ENCODE peak calls at places on chromosomes 6 and 20, in eight cellular contexts. One of them, this sample, is unnamed.

GRCh38 chr6:9121551-9121950 is 686.2 kb upstream of the SLC35B3 start:
- DNase-seq in kidney: no peak
- DNase-seq in nephron progenitor cell: no peak
- DNase-seq in stomach: no peak
- DNase-seq in retinal pigment epithelial cell: no peak
- DNase-seq in left lung: no peak
- DNase-seq in PC-3: no peak
- DNase-seq in CD4-positive, alpha-beta T cell: no peak
- DNase-seq in this sample: no peak

GRCh38 chr6:1426416-1426815 is 37.0 kb downstream of the FOXF2 start:
- DNase-seq in left lung: no peak
- DNase-seq in PC-3: no peak
- DNase-seq in nephron progenitor cell: no peak
- DNase-seq in CD4-positive, alpha-beta T cell: no peak
- DNase-seq in retinal pigment epithelial cell: no peak
- DNase-seq in kidney: no peak
- DNase-seq in stomach: no peak
- DNase-seq in this sample: no peak

GRCh38 chr6:95517004-95517403 is 60.3 kb upstream of the MANEA start:
- DNase-seq in kidney: no peak
- DNase-seq in left lung: no peak
- DNase-seq in nephron progenitor cell: no peak
- DNase-seq in stomach: no peak
- DNase-seq in retinal pigment epithelial cell: no peak
- DNase-seq in PC-3: no peak
- DNase-seq in CD4-positive, alpha-beta T cell: no peak
- DNase-seq in this sample: no peak

GRCh38 chr20:48957053-48957481 is 35.6 kb downstream of the ARFGEF2 start:
- DNase-seq in kidney: no peak
- DNase-seq in PC-3: no peak
- DNase-seq in left lung: no peak
- DNase-seq in CD4-positive, alpha-beta T cell: no peak
- DNase-seq in stomach: no peak
- DNase-seq in nephron progenitor cell: no peak
- DNase-seq in retinal pigment epithelial cell: no peak
- DNase-seq in this sample: no peak

GRCh38 chr6:50128420-50129005 is 78.8 kb upstream of the DEFB112 start:
- DNase-seq in left lung: no peak
- DNase-seq in retinal pigment epithelial cell: no peak
- DNase-seq in CD4-positive, alpha-beta T cell: no peak
- DNase-seq in nephron progenitor cell: no peak
- DNase-seq in PC-3: peak
- DNase-seq in kidney: no peak
- DNase-seq in stomach: no peak
- DNase-seq in this sample: no peak

GRCh38 chr6:43147691-43148477 is 23.2 kb upstream of the SRF start:
- DNase-seq in nephron progenitor cell: no peak
- DNase-seq in left lung: no peak
- DNase-seq in retinal pigment epithelial cell: no peak
- DNase-seq in PC-3: no peak
- DNase-seq in stomach: no peak
- DNase-seq in CD4-positive, alpha-beta T cell: no peak
- DNase-seq in kidney: no peak
- DNase-seq in this sample: no peak

GRCh38 chr20:15842872-15843271 is 730.4 kb downstream of the KIF16B start:
- DNase-seq in CD4-positive, alpha-beta T cell: no peak
- DNase-seq in nephron progenitor cell: no peak
- DNase-seq in retinal pigment epithelial cell: no peak
- DNase-seq in PC-3: peak
- DNase-seq in kidney: no peak
- DNase-seq in stomach: no peak
- DNase-seq in left lung: no peak
- DNase-seq in this sample: no peak

GRCh38 chr6:140230282-140230681 is 855.8 kb upstream of the CITED2 start:
- DNase-seq in kidney: peak
- DNase-seq in left lung: peak
- DNase-seq in CD4-positive, alpha-beta T cell: no peak
- DNase-seq in PC-3: peak
- DNase-seq in retinal pigment epithelial cell: no peak
- DNase-seq in stomach: no peak
- DNase-seq in nephron progenitor cell: no peak
- DNase-seq in this sample: no peak

GRCh38 chr20:37741055-37741454 is 47.2 kb downstream of the CTNNBL1 start:
- DNase-seq in CD4-positive, alpha-beta T cell: no peak
- DNase-seq in stomach: no peak
- DNase-seq in retinal pigment epithelial cell: no peak
- DNase-seq in nephron progenitor cell: no peak
- DNase-seq in left lung: no peak
- DNase-seq in PC-3: peak
- DNase-seq in kidney: no peak
- DNase-seq in this sample: no peak

GRCh38 chr20:50788868-50789125 is 6.1 kb upstream of the BCAS4 start:
- DNase-seq in nephron progenitor cell: no peak
- DNase-seq in left lung: no peak
- DNase-seq in stomach: no peak
- DNase-seq in CD4-positive, alpha-beta T cell: no peak
- DNase-seq in PC-3: no peak
- DNase-seq in kidney: peak
- DNase-seq in retinal pigment epithelial cell: no peak
- DNase-seq in this sample: no peak

GRCh38 chr6:158760618-158761250 is 58.4 kb downstream of the EZR start:
- DNase-seq in kidney: no peak
- DNase-seq in CD4-positive, alpha-beta T cell: no peak
- DNase-seq in retinal pigment epithelial cell: no peak
- DNase-seq in stomach: no peak
- DNase-seq in left lung: no peak
- DNase-seq in nephron progenitor cell: no peak
- DNase-seq in PC-3: no peak
- DNase-seq in this sample: no peak

GRCh38 chr6:161374971-161375873 is 101.4 kb upstream of the AGPAT4 start:
- DNase-seq in kidney: peak
- DNase-seq in retinal pigment epithelial cell: no peak
- DNase-seq in CD4-positive, alpha-beta T cell: no peak
- DNase-seq in left lung: peak
- DNase-seq in stomach: peak
- DNase-seq in PC-3: peak
- DNase-seq in nephron progenitor cell: peak
- DNase-seq in this sample: peak

GRCh38 chr6:113873043-113873667 is 16.0 kb downstream of the MARCKS start:
- DNase-seq in left lung: peak
- DNase-seq in stomach: peak
- DNase-seq in retinal pigment epithelial cell: no peak
- DNase-seq in CD4-positive, alpha-beta T cell: no peak
- DNase-seq in PC-3: no peak
- DNase-seq in nephron progenitor cell: no peak
- DNase-seq in kidney: peak
- DNase-seq in this sample: no peak

GRCh38 chr6:134840086-134840485 is 109.8 kb downstream of the ALDH8A1 start:
- DNase-seq in PC-3: no peak
- DNase-seq in CD4-positive, alpha-beta T cell: no peak
- DNase-seq in kidney: no peak
- DNase-seq in left lung: no peak
- DNase-seq in nephron progenitor cell: no peak
- DNase-seq in stomach: no peak
- DNase-seq in retinal pigment epithelial cell: no peak
- DNase-seq in this sample: no peak

GRCh38 chr20:38241201-38241600 is 19.3 kb downstream of the KIAA1755 start:
- DNase-seq in PC-3: no peak
- DNase-seq in retinal pigment epithelial cell: no peak
- DNase-seq in left lung: no peak
- DNase-seq in nephron progenitor cell: no peak
- DNase-seq in kidney: no peak
- DNase-seq in stomach: no peak
- DNase-seq in CD4-positive, alpha-beta T cell: no peak
- DNase-seq in this sample: no peak

GRCh38 chr20:39676857-39677351 is 714.8 kb downstream of the DHX35 start:
- DNase-seq in stomach: no peak
- DNase-seq in PC-3: no peak
- DNase-seq in retinal pigment epithelial cell: no peak
- DNase-seq in nephron progenitor cell: no peak
- DNase-seq in kidney: no peak
- DNase-seq in left lung: no peak
- DNase-seq in CD4-positive, alpha-beta T cell: no peak
- DNase-seq in this sample: no peak

GRCh38 chr6:158817298-158818007 is 1.7 kb downstream of the EZR start:
- DNase-seq in PC-3: no peak
- DNase-seq in CD4-positive, alpha-beta T cell: peak
- DNase-seq in left lung: peak
- DNase-seq in stomach: peak
- DNase-seq in kidney: no peak
- DNase-seq in nephron progenitor cell: peak
- DNase-seq in retinal pigment epithelial cell: no peak
- DNase-seq in this sample: peak

GRCh38 chr6:126919947-126920346 is 198.5 kb upstream of the RSPO3 start:
- DNase-seq in kidney: no peak
- DNase-seq in nephron progenitor cell: no peak
- DNase-seq in left lung: no peak
- DNase-seq in PC-3: peak
- DNase-seq in retinal pigment epithelial cell: peak
- DNase-seq in CD4-positive, alpha-beta T cell: no peak
- DNase-seq in stomach: no peak
- DNase-seq in this sample: no peak

GRCh38 chr6:128727500-128727899 is 155.4 kb upstream of the LAMA2 start:
- DNase-seq in CD4-positive, alpha-beta T cell: no peak
- DNase-seq in PC-3: no peak
- DNase-seq in kidney: no peak
- DNase-seq in left lung: no peak
- DNase-seq in stomach: no peak
- DNase-seq in retinal pigment epithelial cell: no peak
- DNase-seq in nephron progenitor cell: no peak
- DNase-seq in this sample: no peak

GRCh38 chr6:128724738-128725137 is 158.2 kb upstream of the LAMA2 start:
- DNase-seq in kidney: no peak
- DNase-seq in retinal pigment epithelial cell: no peak
- DNase-seq in nephron progenitor cell: no peak
- DNase-seq in PC-3: no peak
- DNase-seq in stomach: no peak
- DNase-seq in CD4-positive, alpha-beta T cell: no peak
- DNase-seq in left lung: no peak
- DNase-seq in this sample: no peak

GRCh38 chr6:128723667-128724066 is 159.3 kb upstream of the LAMA2 start:
- DNase-seq in kidney: no peak
- DNase-seq in nephron progenitor cell: no peak
- DNase-seq in retinal pigment epithelial cell: no peak
- DNase-seq in stomach: no peak
- DNase-seq in left lung: no peak
- DNase-seq in PC-3: peak
- DNase-seq in CD4-positive, alpha-beta T cell: no peak
- DNase-seq in this sample: no peak

GRCh38 chr6:128720891-128721290 is 162.0 kb upstream of the LAMA2 start:
- DNase-seq in nephron progenitor cell: no peak
- DNase-seq in retinal pigment epithelial cell: no peak
- DNase-seq in PC-3: no peak
- DNase-seq in left lung: no peak
- DNase-seq in CD4-positive, alpha-beta T cell: no peak
- DNase-seq in kidney: no peak
- DNase-seq in stomach: no peak
- DNase-seq in this sample: no peak

GRCh38 chr6:128725271-128726233 is 157.4 kb upstream of the LAMA2 start:
- DNase-seq in nephron progenitor cell: peak
- DNase-seq in retinal pigment epithelial cell: peak
- DNase-seq in CD4-positive, alpha-beta T cell: no peak
- DNase-seq in PC-3: peak
- DNase-seq in stomach: no peak
- DNase-seq in left lung: no peak
- DNase-seq in kidney: no peak
- DNase-seq in this sample: no peak
- TF ChIP-seq CTCF in nephron progenitor cell: peak
- TF ChIP-seq CTCF in retinal pigment epithelial cell: peak
- TF ChIP-seq CTCF in CD4-positive, alpha-beta T cell: peak
- TF ChIP-seq CTCF in PC-3: peak
- TF ChIP-seq CTCF in stomach: no peak
- TF ChIP-seq CTCF in left lung: peak
- TF ChIP-seq CTCF in kidney: peak
- TF ChIP-seq CTCF in this sample: peak

GRCh38 chr6:88895911-88896310 is 67.5 kb downstream of the RNGTT start:
- DNase-seq in retinal pigment epithelial cell: no peak
- DNase-seq in CD4-positive, alpha-beta T cell: no peak
- DNase-seq in nephron progenitor cell: no peak
- DNase-seq in stomach: no peak
- DNase-seq in PC-3: no peak
- DNase-seq in kidney: no peak
- DNase-seq in left lung: no peak
- DNase-seq in this sample: no peak

GRCh38 chr6:88899569-88900316 is 63.7 kb downstream of the RNGTT start:
- DNase-seq in stomach: no peak
- DNase-seq in PC-3: peak
- DNase-seq in left lung: no peak
- DNase-seq in kidney: no peak
- DNase-seq in CD4-positive, alpha-beta T cell: no peak
- DNase-seq in nephron progenitor cell: no peak
- DNase-seq in retinal pigment epithelial cell: no peak
- DNase-seq in this sample: no peak
- TF ChIP-seq CTCF in stomach: no peak
- TF ChIP-seq CTCF in PC-3: peak
- TF ChIP-seq CTCF in left lung: no peak
- TF ChIP-seq CTCF in kidney: no peak
- TF ChIP-seq CTCF in CD4-positive, alpha-beta T cell: no peak
- TF ChIP-seq CTCF in nephron progenitor cell: peak
- TF ChIP-seq CTCF in retinal pigment epithelial cell: no peak
- TF ChIP-seq CTCF in this sample: peak

DNA sequence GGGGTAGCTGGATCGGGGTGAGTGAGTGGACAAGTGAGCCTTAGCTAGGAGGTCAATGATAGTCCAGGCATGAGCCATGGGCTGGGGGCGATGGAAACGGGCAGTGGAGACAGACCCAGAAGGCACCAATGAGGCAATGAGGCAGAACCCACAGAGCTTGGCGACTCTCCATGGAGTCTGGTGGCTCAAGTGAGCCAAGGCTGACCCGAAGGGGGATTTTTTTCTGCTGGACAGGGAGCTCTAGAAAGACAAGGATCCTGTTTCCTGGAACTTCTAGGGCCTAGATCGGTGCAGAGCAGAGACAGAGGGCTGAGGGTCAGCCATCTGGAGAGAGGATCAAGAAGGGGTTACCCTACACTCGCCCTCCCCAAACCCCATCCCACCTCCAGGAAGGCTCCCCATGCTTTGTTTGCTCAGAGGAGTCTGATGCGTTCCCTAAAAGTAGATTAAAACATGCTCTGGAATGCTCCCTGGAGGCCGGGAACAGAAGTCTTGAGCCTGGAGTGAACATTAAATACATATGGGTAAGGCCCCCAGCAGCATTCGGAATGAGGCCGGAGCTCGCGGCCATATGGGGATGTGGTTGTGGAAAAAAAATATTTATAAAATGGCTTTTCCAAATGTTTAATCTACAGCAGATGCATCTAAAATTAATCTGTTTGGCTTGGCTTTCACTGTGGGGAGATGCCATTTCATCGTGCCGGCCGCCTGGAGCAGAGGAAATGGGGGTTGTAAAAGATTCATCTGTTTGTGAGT is 237.8 kb upstream of the PMEPA1 start:
- DNase-seq in retinal pigment epithelial cell: no peak
- DNase-seq in PC-3: no peak
- DNase-seq in CD4-positive, alpha-beta T cell: no peak
- DNase-seq in nephron progenitor cell: no peak
- DNase-seq in kidney: no peak
- DNase-seq in left lung: no peak
- DNase-seq in stomach: no peak
- DNase-seq in this sample: no peak
- TF ChIP-seq CTCF in retinal pigment epithelial cell: no peak
- TF ChIP-seq CTCF in PC-3: no peak
- TF ChIP-seq CTCF in CD4-positive, alpha-beta T cell: no peak
- TF ChIP-seq CTCF in nephron progenitor cell: no peak
- TF ChIP-seq CTCF in kidney: no peak
- TF ChIP-seq CTCF in left lung: no peak
- TF ChIP-seq CTCF in stomach: no peak
- TF ChIP-seq CTCF in this sample: no peak

GRCh38 chr20:47231382-47232042 is 125.0 kb downstream of the ZMYND8 start:
- DNase-seq in CD4-positive, alpha-beta T cell: no peak
- DNase-seq in nephron progenitor cell: no peak
- DNase-seq in stomach: no peak
- DNase-seq in retinal pigment epithelial cell: no peak
- DNase-seq in PC-3: no peak
- DNase-seq in left lung: no peak
- DNase-seq in kidney: no peak
- DNase-seq in this sample: no peak
- TF ChIP-seq CTCF in CD4-positive, alpha-beta T cell: no peak
- TF ChIP-seq CTCF in nephron progenitor cell: no peak
- TF ChIP-seq CTCF in stomach: no peak
- TF ChIP-seq CTCF in retinal pigment epithelial cell: no peak
- TF ChIP-seq CTCF in PC-3: no peak
- TF ChIP-seq CTCF in left lung: no peak
- TF ChIP-seq CTCF in kidney: no peak
- TF ChIP-seq CTCF in this sample: no peak